ENCODE peak calls at places on chromosomes 2 and 18, in nine cellular contexts. X, E, Y, P, F, A, V, I and G are unnamed samples.

GRCh38 chr2:237326250-237327171 is 87.5 kb downstream of the COL6A3 start:
- DNase-seq in X (peak), E (no peak), Y (no peak), P (no peak), F (no peak), A (no peak), V (peak), I (no peak), G (no peak)

GRCh38 chr2:42249887-42250286 is 80.7 kb downstream of the EML4 start:
- DNase-seq in X (no peak), E (no peak), Y (no peak), P (no peak), F (no peak), A (no peak), V (no peak), I (peak), G (no peak)

GRCh38 chr2:44246840-44247369 is 28.4 kb upstream of the SLC3A1 start:
- DNase-seq in X (no peak), E (no peak), Y (no peak), P (no peak), F (no peak), A (no peak), V (no peak), I (no peak), G (no peak)

GRCh38 chr2:124112255-124112654 is 87.2 kb downstream of the CNTNAP5 start:
- DNase-seq in X (no peak), E (no peak), Y (no peak), P (no peak), F (no peak), A (no peak), V (no peak), I (no peak), G (no peak)

GRCh38 chr2:58938988-58939387 is 697.9 kb upstream of the FANCL start:
- DNase-seq in X (no peak), E (no peak), Y (no peak), P (no peak), F (no peak), A (no peak), V (no peak), I (no peak), G (no peak)

GRCh38 chr18:79680100-79680879 is 687 bp downstream of the CTDP1 start:
- DNase-seq in X (no peak), E (no peak), Y (peak), P (no peak), F (no peak), A (peak), V (peak), I (peak), G (peak)

GRCh38 chr2:3870997-3871396 is 167.6 kb downstream of the DCDC2C start:
- DNase-seq in X (no peak), E (no peak), Y (no peak), P (no peak), F (no peak), A (no peak), V (no peak), I (no peak), G (no peak)

GRCh38 chr2:88554189-88554588 is 73.1 kb downstream of the EIF2AK3 start:
- DNase-seq in X (no peak), E (no peak), Y (no peak), P (no peak), F (no peak), A (no peak), V (no peak), I (no peak), G (no peak)

GRCh38 chr2:37300578-37300977 is 24.1 kb downstream of the PRKD3 start:
- DNase-seq in X (no peak), E (no peak), Y (no peak), P (no peak), F (no peak), A (no peak), V (no peak), I (no peak), G (no peak)

GRCh38 chr2:222993920-222994650 is 57.9 kb upstream of the KCNE4 start:
- DNase-seq in X (peak), E (no peak), Y (no peak), P (peak), F (no peak), A (no peak), V (peak), I (peak), G (peak)

GRCh38 chr2:11174222-11174621 is 19.0 kb downstream of the SLC66A3 start:
- DNase-seq in X (peak), E (no peak), Y (no peak), P (no peak), F (no peak), A (no peak), V (peak), I (no peak), G (no peak)

GRCh38 chr2:216545359-216545758 is 46.7 kb downstream of the RPL37A start:
- DNase-seq in X (no peak), E (no peak), Y (no peak), P (no peak), F (no peak), A (no peak), V (no peak), I (no peak), G (no peak)

GRCh38 chr2:206488623-206489022 is 45.3 kb downstream of the ADAM23 start:
- DNase-seq in X (no peak), E (no peak), Y (peak), P (no peak), F (no peak), A (no peak), V (no peak), I (no peak), G (no peak)

GRCh38 chr2:15826273-15826717 is 114.1 kb upstream of the MYCN start:
- DNase-seq in X (no peak), E (no peak), Y (no peak), P (no peak), F (no peak), A (no peak), V (no peak), I (no peak), G (no peak)

GRCh38 chr2:29459445-29460179 is 344.4 kb downstream of the CLIP4 start:
- DNase-seq in X (no peak), E (no peak), Y (no peak), P (no peak), F (no peak), A (no peak), V (no peak), I (no peak), G (no peak)